ENCODE peak calls at places on chromosomes 11 and 22, in four cellular contexts. One of them, this sample, is unnamed.
A peak's percentile ranks its signal among the peaks of the same experiment; 100 is the strongest.

GRCh38 chr11:24704716-24705115 is 207.9 kb downstream of the LUZP2 start:
- DNase-seq in A549: no peak
- DNase-seq in Peyer's patch: no peak
- DNase-seq in pons: no peak
- DNase-seq in this sample: no peak

GRCh38 chr11:60912851-60913550 is 957 bp upstream of the TMEM109 start:
- DNase-seq in A549: no peak
- DNase-seq in Peyer's patch: no peak
- DNase-seq in pons: no peak
- DNase-seq in this sample: no peak

GRCh38 chr11:115215694-115216615 is 288.3 kb downstream of the CADM1 start:
- DNase-seq in A549: peak; percentile 1
- DNase-seq in Peyer's patch: no peak
- DNase-seq in pons: no peak
- DNase-seq in this sample: no peak

GRCh38 chr11:12239396-12240298 is 129.3 kb downstream of the MICAL2 start:
- DNase-seq in A549: no peak
- DNase-seq in Peyer's patch: no peak
- DNase-seq in pons: no peak
- DNase-seq in this sample: no peak

GRCh38 chr11:11963842-11964773 is 44.3 kb downstream of the DKK3 start:
- DNase-seq in A549: no peak
- DNase-seq in Peyer's patch: no peak
- DNase-seq in pons: no peak
- DNase-seq in this sample: peak; percentile 59

GRCh38 chr11:64747961-64748715 is 4.2 kb upstream of the RASGRP2 start:
- DNase-seq in A549: no peak
- DNase-seq in Peyer's patch: no peak
- DNase-seq in pons: no peak
- DNase-seq in this sample: no peak

GRCh38 chr11:64285885-64286800 is 495 bp downstream of the GPR137 start:
- DNase-seq in A549: peak; percentile 65
- DNase-seq in Peyer's patch: peak; percentile 60
- DNase-seq in pons: no peak
- DNase-seq in this sample: no peak

GRCh38 chr22:38751422-38752346 is 4.1 kb downstream of the SUN2 start:
- DNase-seq in A549: no peak
- DNase-seq in Peyer's patch: no peak
- DNase-seq in pons: peak; percentile 34
- DNase-seq in this sample: peak; percentile 73

GRCh38 chr11:36238881-36239280 is 50.3 kb downstream of the COMMD9 start:
- DNase-seq in A549: no peak
- DNase-seq in Peyer's patch: no peak
- DNase-seq in pons: no peak
- DNase-seq in this sample: no peak

GRCh38 chr11:20070459-20070858 is 89.8 kb downstream of the DBX1 start:
- DNase-seq in A549: no peak
- DNase-seq in Peyer's patch: no peak
- DNase-seq in pons: peak; percentile 45
- DNase-seq in this sample: peak; percentile 68

GRCh38 chr11:64219354-64219684 is 6.7 kb downstream of the TRPT1 start:
- DNase-seq in A549: no peak
- DNase-seq in Peyer's patch: no peak
- DNase-seq in pons: no peak
- DNase-seq in this sample: no peak

GRCh38 chr22:38249301-38249700 is 23.5 kb downstream of the TMEM184B start:
- DNase-seq in A549: no peak
- DNase-seq in Peyer's patch: no peak
- DNase-seq in pons: no peak
- DNase-seq in this sample: no peak

GRCh38 chr11:78432058-78432515 is 14.5 kb upstream of the GAB2 start:
- DNase-seq in A549: no peak
- DNase-seq in Peyer's patch: no peak
- DNase-seq in pons: no peak
- DNase-seq in this sample: no peak

GRCh38 chr11:116702772-116703360 is 69.9 kb downstream of the BUD13 start:
- DNase-seq in A549: no peak
- DNase-seq in Peyer's patch: peak; percentile 10
- DNase-seq in pons: no peak
- DNase-seq in this sample: no peak

GRCh38 chr11:93271596-93271995 is 58.9 kb upstream of the DEUP1 start:
- DNase-seq in A549: no peak
- DNase-seq in Peyer's patch: no peak
- DNase-seq in pons: no peak
- DNase-seq in this sample: no peak

GRCh38 chr11:110527146-110527545 is 97.4 kb downstream of the FDX1 start:
- DNase-seq in A549: no peak
- DNase-seq in Peyer's patch: no peak
- DNase-seq in pons: no peak
- DNase-seq in this sample: no peak

GRCh38 chr11:65552413-65552951 is 5.7 kb downstream of the LTBP3 start:
- DNase-seq in A549: no peak
- DNase-seq in Peyer's patch: peak; percentile 57
- DNase-seq in pons: no peak
- DNase-seq in this sample: no peak

GRCh38 chr11:27281740-27282139 is 81.3 kb downstream of the CCDC34 start:
- DNase-seq in A549: no peak
- DNase-seq in Peyer's patch: no peak
- DNase-seq in pons: no peak
- DNase-seq in this sample: no peak

This sample was measured in Ammon's horn.